ENCODE peak calls at places on chromosomes 1 and 21, in four cellular contexts. One of them, this sample, is unnamed.

GRCh38 chr1:166884971-166885370 is 8.9 kb upstream of the TADA1 start:
- DNase-seq in small intestine: no peak
- DNase-seq in RWPE1: no peak
- DNase-seq in neural progenitor cell: no peak
- DNase-seq in this sample: no peak

GRCh38 chr1:66416295-66416694 is 117.7 kb upstream of the SGIP1 start:
- DNase-seq in small intestine: no peak
- DNase-seq in RWPE1: no peak
- DNase-seq in neural progenitor cell: no peak
- DNase-seq in this sample: no peak

GRCh38 chr1:244171241-244171985 is 120.3 kb downstream of the ZBTB18 start:
- DNase-seq in small intestine: no peak
- DNase-seq in RWPE1: no peak
- DNase-seq in neural progenitor cell: no peak
- DNase-seq in this sample: peak; percentile 5

GRCh38 chr1:13824626-13825025 is 124.6 kb downstream of the PRDM2 start:
- DNase-seq in small intestine: no peak
- DNase-seq in RWPE1: no peak
- DNase-seq in neural progenitor cell: no peak
- DNase-seq in this sample: no peak

GRCh38 chr1:160209656-160210046 is 4.5 kb downstream of the PEA15 start:
- DNase-seq in small intestine: no peak
- DNase-seq in RWPE1: no peak
- DNase-seq in neural progenitor cell: peak; percentile 73
- DNase-seq in this sample: peak; percentile 85

GRCh38 chr1:160488347-160489058 is 34.6 kb downstream of the SLAMF6 start:
- DNase-seq in small intestine: no peak
- DNase-seq in RWPE1: no peak
- DNase-seq in neural progenitor cell: no peak
- DNase-seq in this sample: no peak

GRCh38 chr1:187264995-187265602 is 436.4 kb downstream of the PLA2G4A start:
- DNase-seq in small intestine: peak; percentile 37
- DNase-seq in RWPE1: peak; percentile 58
- DNase-seq in neural progenitor cell: peak; percentile 63
- DNase-seq in this sample: peak; percentile 25

GRCh38 chr1:18357831-18358230 is 122.9 kb upstream of the KLHDC7A start:
- DNase-seq in small intestine: no peak
- DNase-seq in RWPE1: no peak
- DNase-seq in neural progenitor cell: no peak
- DNase-seq in this sample: no peak

GRCh38 chr1:160376525-160377131 is 9.8 kb downstream of the NHLH1 start:
- DNase-seq in small intestine: peak; percentile 70
- DNase-seq in RWPE1: no peak
- DNase-seq in neural progenitor cell: peak; percentile 85
- DNase-seq in this sample: no peak

GRCh38 chr21:37072239-37072987 is 458 bp downstream of the PIGP start:
- DNase-seq in small intestine: peak; percentile 78
- DNase-seq in RWPE1: peak; percentile 73
- DNase-seq in neural progenitor cell: peak; percentile 85
- DNase-seq in this sample: peak; percentile 78

GRCh38 chr21:36988536-36988935 is 18.0 kb upstream of the RIPPLY3 start:
- DNase-seq in small intestine: no peak
- DNase-seq in RWPE1: no peak
- DNase-seq in neural progenitor cell: no peak
- DNase-seq in this sample: no peak

GRCh38 chr21:34078915-34079314 is 5.5 kb downstream of the MRPS6 start:
- DNase-seq in small intestine: peak; percentile 30
- DNase-seq in RWPE1: no peak
- DNase-seq in neural progenitor cell: no peak
- DNase-seq in this sample: no peak

GRCh38 chr21:42443876-42444744 is 40.4 kb downstream of the UBASH3A start:
- DNase-seq in small intestine: no peak
- DNase-seq in RWPE1: no peak
- DNase-seq in neural progenitor cell: no peak
- DNase-seq in this sample: no peak

GRCh38 chr1:12764016-12764415 is 9.5 kb upstream of the PRAMEF12 start:
- DNase-seq in small intestine: no peak
- DNase-seq in RWPE1: no peak
- DNase-seq in neural progenitor cell: no peak
- DNase-seq in this sample: no peak

GRCh38 chr1:108512239-108513071 is 47.4 kb upstream of the EEIG2 start:
- DNase-seq in small intestine: peak; percentile 53
- DNase-seq in RWPE1: peak; percentile 42
- DNase-seq in neural progenitor cell: peak; percentile 27
- DNase-seq in this sample: no peak

GRCh38 chr1:155075535-155075934 is 3.1 kb upstream of the EFNA3 start:
- DNase-seq in small intestine: no peak
- DNase-seq in RWPE1: no peak
- DNase-seq in neural progenitor cell: no peak
- DNase-seq in this sample: no peak

GRCh38 chr1:243713470-243714186 is 136.4 kb downstream of the AKT3 start:
- DNase-seq in small intestine: no peak
- DNase-seq in RWPE1: no peak
- DNase-seq in neural progenitor cell: peak; percentile 67
- DNase-seq in this sample: peak; percentile 56

GRCh38 chr1:15426492-15427279 is 11.6 kb upstream of the CTRC start:
- DNase-seq in small intestine: peak; percentile 78
- DNase-seq in RWPE1: no peak
- DNase-seq in neural progenitor cell: no peak
- DNase-seq in this sample: no peak

DNA sequence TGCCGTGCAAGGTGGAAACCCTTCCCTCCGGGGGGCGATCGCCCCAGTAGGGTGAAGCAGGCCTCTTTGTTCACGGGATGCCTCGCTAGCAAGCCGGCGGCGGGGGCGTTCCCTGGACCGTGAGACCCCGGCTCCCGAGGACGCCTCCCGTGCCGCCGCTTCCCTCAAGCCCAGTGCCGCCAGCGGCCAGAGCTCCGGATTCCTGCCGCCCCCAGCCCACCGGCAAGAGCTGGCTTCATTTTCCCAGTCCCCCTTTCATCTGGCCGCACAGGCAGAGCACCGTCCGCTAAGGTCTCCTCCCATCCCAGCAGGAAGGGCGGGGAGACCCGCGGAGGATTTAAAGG is 16.3 kb downstream of the IER5 start:
- DNase-seq in small intestine: no peak
- DNase-seq in RWPE1: no peak
- DNase-seq in neural progenitor cell: peak; percentile 91
- DNase-seq in this sample: no peak
- H3K27ac ChIP-seq in small intestine: peak overlapping the region; percentile 93
- H3K27ac ChIP-seq in RWPE1: peak overlapping the region; percentile 91
- H3K27ac ChIP-seq in neural progenitor cell: peak overlapping the region; percentile 76
- H3K27ac ChIP-seq in this sample: peak overlapping the region; percentile 81

GRCh38 chr1:232519186-232519585 is 110.7 kb downstream of the SIPA1L2 start:
- DNase-seq in small intestine: no peak
- DNase-seq in RWPE1: no peak
- DNase-seq in neural progenitor cell: no peak
- DNase-seq in this sample: no peak
- H3K27ac ChIP-seq in small intestine: no peak overlapping the region
- H3K27ac ChIP-seq in RWPE1: no peak overlapping the region
- H3K27ac ChIP-seq in neural progenitor cell: no peak overlapping the region
- H3K27ac ChIP-seq in this sample: no peak overlapping the region

GRCh38 chr1:43930168-43930948 is 3.2 kb upstream of the ARTN start:
- DNase-seq in small intestine: peak; percentile 31
- DNase-seq in RWPE1: peak; percentile 66
- DNase-seq in neural progenitor cell: peak; percentile 52
- DNase-seq in this sample: no peak
- H3K27ac ChIP-seq in small intestine: no peak overlapping the region
- H3K27ac ChIP-seq in RWPE1: peak overlapping the region; percentile 96
- H3K27ac ChIP-seq in neural progenitor cell: no peak overlapping the region
- H3K27ac ChIP-seq in this sample: no peak overlapping the region

GRCh38 chr1:177966199-177966598 is 3.7 kb downstream of the SEC16B start:
- DNase-seq in small intestine: no peak
- DNase-seq in RWPE1: no peak
- DNase-seq in neural progenitor cell: no peak
- DNase-seq in this sample: no peak

GRCh38 chr1:177973585-177973984 is 3.7 kb upstream of the SEC16B start:
- DNase-seq in small intestine: no peak
- DNase-seq in RWPE1: no peak
- DNase-seq in neural progenitor cell: no peak
- DNase-seq in this sample: no peak

GRCh38 chr1:177964336-177964735 is 5.5 kb downstream of the SEC16B start:
- DNase-seq in small intestine: no peak
- DNase-seq in RWPE1: no peak
- DNase-seq in neural progenitor cell: no peak
- DNase-seq in this sample: no peak

GRCh38 chr1:177969825-177970371 is at the start of gene SEC16B:
- DNase-seq in small intestine: peak; percentile 99
- DNase-seq in RWPE1: no peak
- DNase-seq in neural progenitor cell: no peak
- DNase-seq in this sample: no peak

DNA sequence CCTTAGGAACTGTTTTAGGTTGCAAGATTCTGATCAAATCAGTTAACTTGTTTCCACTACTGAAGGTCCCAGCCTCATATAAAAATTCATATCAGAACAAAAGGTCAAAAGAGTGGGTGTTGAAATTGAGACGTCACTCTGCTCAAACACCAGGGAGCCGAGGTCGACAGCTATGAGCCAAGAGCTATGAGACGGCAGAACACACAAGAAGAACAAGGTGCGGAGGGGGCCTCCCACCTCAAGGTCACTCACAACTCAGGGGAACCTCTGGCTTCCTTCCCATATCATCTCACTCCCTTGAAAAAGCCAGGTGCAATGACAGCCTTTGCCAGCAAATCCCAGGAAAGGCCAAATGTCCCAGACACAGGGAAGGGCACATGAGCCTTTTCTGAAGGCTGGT is 749 bp downstream of the SEC16B start:
- DNase-seq in small intestine: peak; percentile 86
- DNase-seq in RWPE1: no peak
- DNase-seq in neural progenitor cell: no peak
- DNase-seq in this sample: no peak
- H3K27ac ChIP-seq in small intestine: peak overlapping the region; percentile 89
- H3K27ac ChIP-seq in RWPE1: no peak overlapping the region
- H3K27ac ChIP-seq in neural progenitor cell: no peak overlapping the region
- H3K27ac ChIP-seq in this sample: no peak overlapping the region